ENCODE peak calls at places on chromosomes 16 and 17, in six cellular contexts. W is fibroblast of lung; Y is CD4-positive, CD25-positive, alpha-beta regulatory T cell; U is suprapubic skin; A is left lung; S is heart right ventricle. P is an unnamed sample. For H3K27me3, the result is how much of the 10 kb centered on the place peaks cover.

GRCh38 chr17:34487616-34488015 is 91.8 kb upstream of the TMEM132E start:
- DNase-seq in Y (no peak), U (no peak), S (no peak), A (no peak), W (no peak), P (no peak)

GRCh38 chr17:21019976-21020575 is 22.7 kb downstream of the USP22 start:
- DNase-seq in U (no peak), W (no peak), S (no peak), Y (peak), A (no peak), P (no peak)

GRCh38 chr17:18267927-18268711 is 7.7 kb downstream of the MIEF2 start:
- DNase-seq in U (no peak), Y (no peak), S (no peak), W (peak), A (no peak), P (no peak)

GRCh38 chr17:50703162-50703561 is 4.6 kb downstream of the ANKRD40 start:
- DNase-seq in Y (no peak), U (no peak), S (no peak), W (no peak), A (no peak), P (no peak)

GRCh38 chr16:85334718-85335583 is 222.7 kb upstream of the CIBAR2 start:
- DNase-seq in Y (peak), S (no peak), W (peak), U (no peak), A (no peak), P (peak)

GRCh38 chr17:34582185-34582900 is 3.0 kb downstream of the TMEM132E start:
- DNase-seq in Y (no peak), W (no peak), S (no peak), U (no peak), A (no peak), P (no peak)

GRCh38 chr17:81039854-81040758 is 5.2 kb downstream of the BAIAP2 start:
- DNase-seq in Y (no peak), W (peak), S (no peak), A (no peak), U (no peak), P (no peak)

GRCh38 chr17:7840441-7840840 is 6.4 kb downstream of the KDM6B start:
- DNase-seq in A (no peak), Y (no peak), W (no peak), S (no peak), U (no peak), P (no peak)

GRCh38 chr17:16037636-16038035 is 38.0 kb downstream of the TTC19 start:
- DNase-seq in S (no peak), W (peak), Y (no peak), U (no peak), A (no peak), P (no peak)

GRCh38 chr16:87186440-87186839 is 130.8 kb downstream of the C16orf95 start:
- DNase-seq in A (no peak), S (no peak), W (peak), Y (no peak), U (no peak), P (no peak)

GRCh38 chr16:16014329-16015224 is 65.2 kb downstream of the ABCC1 start:
- DNase-seq in S (peak), A (no peak), U (no peak), Y (no peak), W (peak), P (peak)

GRCh38 chr17:67322039-67322787 is 44.2 kb downstream of the PSMD12 start:
- DNase-seq in W (no peak), U (no peak), Y (no peak), A (no peak), S (no peak), P (no peak)

GRCh38 chr16:48836641-48837040 is 226.7 kb upstream of the N4BP1 start:
- DNase-seq in U (no peak), A (no peak), W (no peak), S (no peak), Y (no peak), P (no peak)

GRCh38 chr17:17859909-17860760 is 23.3 kb upstream of the SREBF1 start:
- DNase-seq in W (peak), A (peak), Y (peak), S (peak), U (no peak), P (peak)

GRCh38 chr17:61047517-61047916 is 352.1 kb upstream of the TBX2 start:
- DNase-seq in Y (no peak), U (no peak), W (no peak), S (no peak), A (no peak), P (no peak)

GRCh38 chr17:151886-152859 is 14.8 kb downstream of the SCGB1C2 start:
- DNase-seq in W (peak), A (peak), Y (no peak), S (no peak), U (peak), P (no peak)

GRCh38 chr17:38585056-38585804 is 20.5 kb downstream of the SRCIN1 start:
- DNase-seq in W (no peak), S (no peak), A (no peak), Y (no peak), U (no peak), P (no peak)

GRCh38 chr16:69564845-69565610 is 738 bp upstream of the NFAT5 start:
- DNase-seq in A (no peak), U (no peak), W (peak), Y (peak), S (no peak), P (no peak)

GRCh38 chr17:40458001-40458791 is 14.9 kb downstream of the IGFBP4 start:
- DNase-seq in A (no peak), Y (no peak), U (no peak), W (peak), S (peak), P (no peak)

GRCh38 chr17:78597923-78598545 is 20.8 kb upstream of the DNAH17 start:
- DNase-seq in W (peak), Y (no peak), U (no peak), A (no peak), S (no peak), P (no peak)

GRCh38 chr17:80829166-80829813 is 162.4 kb upstream of the CHMP6 start:
- DNase-seq in Y (no peak), W (no peak), U (peak), S (no peak), A (peak), P (no peak)

GRCh38 chr17:9273334-9274118 is 252.2 kb downstream of the NTN1 start:
- DNase-seq in S (no peak), U (peak), W (peak), A (no peak), Y (no peak), P (no peak)

GRCh38 chr16:85210423-85211169 is 98.3 kb upstream of the CIBAR2 start:
- DNase-seq in A (no peak), U (no peak), Y (no peak), W (peak), S (peak), P (no peak)

GRCh38 chr16:66250686-66251405 is 115.6 kb upstream of the CDH5 start:
- DNase-seq in S (peak), Y (no peak), W (peak), A (no peak), U (peak), P (peak)

GRCh38 chr17:64223931-64224657 is 39.0 kb downstream of the TEX2 start:
- DNase-seq in U (no peak), Y (no peak), W (no peak), S (no peak), A (no peak), P (no peak)
- H3K27ac ChIP-seq in U (no peak), Y (no peak), W (no peak), S (no peak), A (no peak), P (no peak)

DNA sequence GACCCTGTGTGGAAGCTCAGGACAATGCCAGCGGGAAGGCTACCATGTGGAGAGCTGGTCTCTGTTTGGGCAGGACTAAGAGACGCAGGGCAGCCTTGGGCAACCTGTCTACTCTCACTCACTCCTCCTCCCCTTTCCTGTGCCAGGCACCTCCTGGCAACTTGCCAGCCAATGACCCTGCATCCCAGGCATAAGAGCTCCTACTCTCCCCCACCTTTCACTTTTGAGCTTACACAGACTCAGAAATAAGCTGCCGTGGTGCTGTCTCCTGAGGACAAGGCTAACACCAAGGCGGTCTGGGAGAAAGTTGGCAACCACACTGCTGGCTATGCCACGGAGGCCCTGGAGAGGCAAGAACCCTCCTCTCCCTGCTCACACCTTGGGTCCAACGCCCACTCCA is 2.6 kb downstream of the HBM start:
- DNase-seq in Y (no peak), W (no peak), U (no peak), A (no peak), S (no peak), P (no peak)
- H3K27me3 ChIP-seq in Y (under half), W (under half), U (half or more), A (half or more), S (half or more), P (under half)

GRCh38 chr17:48527742-48528028 is 3.1 kb downstream of the HOXB1 start:
- DNase-seq in U (no peak), Y (no peak), A (no peak), W (no peak), S (no peak), P (no peak)

GRCh38 chr17:48529191-48529979 is 1.4 kb downstream of the HOXB1 start:
- DNase-seq in S (no peak), W (no peak), U (no peak), A (no peak), Y (no peak), P (no peak)

GRCh38 chr17:48530208-48530886 is 464 bp downstream of the HOXB1 start:
- DNase-seq in Y (no peak), S (no peak), U (no peak), A (no peak), W (no peak), P (no peak)

GRCh38 chr17:48528153-48528912 is 2.5 kb downstream of the HOXB1 start:
- DNase-seq in U (no peak), A (no peak), Y (no peak), S (no peak), W (no peak), P (no peak)

DNA sequence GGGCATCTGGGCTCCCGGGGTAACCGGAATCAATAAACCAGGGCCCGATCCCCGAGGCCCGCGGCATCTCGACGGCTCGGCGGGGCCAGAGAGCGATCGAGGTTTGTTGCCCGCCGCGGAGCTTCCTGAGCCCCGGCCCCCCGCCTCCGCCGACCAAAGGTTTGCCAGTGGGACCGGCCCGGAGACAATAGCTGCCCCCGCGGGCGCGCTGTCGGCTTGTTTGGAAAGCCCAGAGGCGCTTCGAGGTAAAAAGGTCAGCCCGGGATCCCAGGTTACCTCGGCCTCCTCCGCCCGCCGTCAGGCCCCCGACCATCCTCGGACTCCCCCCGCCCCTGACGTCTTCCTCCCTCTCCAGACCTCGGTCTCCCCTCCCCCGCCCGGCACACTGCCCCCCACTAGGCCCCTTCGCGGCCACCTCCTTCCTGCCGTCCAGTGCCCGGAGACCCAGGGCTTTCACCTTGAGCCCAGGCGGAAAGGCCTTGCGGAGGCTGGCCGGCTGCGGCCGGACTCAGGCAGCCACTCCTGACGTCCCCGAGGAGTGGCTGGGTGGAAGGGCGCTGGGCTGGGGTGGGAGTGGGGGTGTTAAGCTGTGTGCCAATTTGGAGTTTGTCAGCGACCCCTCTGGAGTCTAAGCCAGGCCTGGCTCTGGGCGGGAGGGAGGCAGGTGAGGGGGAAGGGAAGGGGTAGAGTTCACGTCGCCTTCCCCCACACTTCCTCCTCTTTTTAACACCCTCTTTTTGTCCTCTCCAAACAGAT is 3.6 kb downstream of the HOXB1 start:
- DNase-seq in Y (no peak), A (no peak), U (no peak), W (no peak), S (peak), P (no peak)
- H3K4me3 ChIP-seq in Y (no peak), A (no peak), U (peak), W (no peak), S (no peak), P (no peak)

GRCh38 chr17:70678889-70679288 is 509.6 kb downstream of the KCNJ2 start:
- DNase-seq in Y (no peak), W (no peak), U (no peak), A (no peak), S (no peak), P (no peak)
- H3K27ac ChIP-seq in Y (no peak), W (no peak), U (no peak), A (no peak), S (no peak), P (no peak)

DNA sequence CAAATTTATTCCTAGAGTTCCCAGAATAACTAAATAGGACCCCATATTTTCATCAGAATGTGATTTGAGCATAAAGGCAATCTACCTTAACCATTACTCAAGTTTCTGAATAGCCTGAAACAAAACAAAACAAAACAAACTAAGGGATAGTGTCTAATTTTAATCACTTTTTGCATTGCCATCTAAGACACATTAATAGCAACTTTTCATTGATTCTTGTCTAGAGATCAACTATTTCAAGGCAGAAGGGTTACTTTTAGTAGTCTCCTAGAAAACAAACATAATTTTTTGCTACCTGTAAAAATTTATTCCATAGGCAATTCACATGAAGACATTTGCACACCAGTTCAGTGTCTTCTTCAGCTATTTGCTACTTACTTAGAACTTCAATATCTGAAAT is 94.8 kb downstream of the SKAP1 start:
- DNase-seq in Y (no peak), W (no peak), S (no peak), U (no peak), A (no peak), P (no peak)
- H3K27me3 ChIP-seq in Y (under half), W (under half), S (half or more), U (half or more), A (half or more), P (under half)

GRCh38 chr16:51152691-51153261 is 1.7 kb upstream of the SALL1 start:
- DNase-seq in Y (no peak), A (no peak), W (no peak), S (no peak), U (no peak), P (no peak)
- H3K4me3 ChIP-seq in Y (no peak), A (peak), W (no peak), S (peak), U (peak), P (peak)

P was measured in prostate gland.